ENCODE peak calls at places on chromosomes 16 and 17, in seven cellular contexts. L, Y, B, I, S, G and U are unnamed samples.

GRCh38 chr17:49216953-49217650 is 6.6 kb downstream of the ABI3 start:
- DNase-seq in L (no peak), Y (peak; percentile 73), B (peak; percentile 73), I (no peak), S (no peak), G (no peak), U (no peak)

GRCh38 chr17:66716236-66717026 is 118.5 kb upstream of the CACNG5 start:
- DNase-seq in L (peak; percentile 22), Y (no peak), B (no peak), I (no peak), S (no peak), G (no peak), U (peak; percentile 29)

GRCh38 chr16:15457390-15457789 is 23.0 kb downstream of the BMERB1 start:
- DNase-seq in L (no peak), Y (no peak), B (no peak), I (no peak), S (no peak), G (no peak), U (no peak)

GRCh38 chr16:68375801-68376536 is 65.2 kb downstream of the PRMT7 start:
- DNase-seq in L (no peak), Y (no peak), B (no peak), I (no peak), S (no peak), G (no peak), U (no peak)

GRCh38 chr17:83189673-83190385 is 110.4 kb downstream of the METRNL start:
- DNase-seq in L (no peak), Y (peak; percentile 13), B (peak; percentile 18), I (peak; percentile 63), S (no peak), G (no peak), U (peak; percentile 29)

GRCh38 chr16:25092489-25092888 is 19.1 kb upstream of the LCMT1 start:
- DNase-seq in L (no peak), Y (no peak), B (no peak), I (no peak), S (no peak), G (no peak), U (no peak)

GRCh38 chr17:42827472-42827871 is 3.4 kb upstream of the BECN1 start:
- DNase-seq in L (no peak), Y (no peak), B (no peak), I (no peak), S (no peak), G (no peak), U (no peak)

GRCh38 chr17:69704935-69705334 is 290.4 kb downstream of the MAP2K6 start:
- DNase-seq in L (no peak), Y (no peak), B (no peak), I (no peak), S (no peak), G (no peak), U (no peak)

GRCh38 chr17:50346313-50347086 is 574 bp downstream of the XYLT2 start:
- DNase-seq in L (no peak), Y (peak; percentile 48), B (no peak), I (no peak), S (no peak), G (peak; percentile 57), U (no peak)

GRCh38 chr16:58022601-58023371 is 2.8 kb upstream of the MMP15 start:
- DNase-seq in L (no peak), Y (peak; percentile 80), B (peak; percentile 45), I (no peak), S (no peak), G (no peak), U (peak; percentile 68)

GRCh38 chr16:54204756-54205155 is 81.8 kb downstream of the IRX3 start:
- DNase-seq in L (no peak), Y (no peak), B (no peak), I (no peak), S (no peak), G (no peak), U (no peak)

GRCh38 chr16:50598256-50598894 is 50.2 kb downstream of the NKD1 start:
- DNase-seq in L (no peak), Y (peak; percentile 78), B (peak; percentile 55), I (no peak), S (no peak), G (no peak), U (no peak)

GRCh38 chr16:66895999-66896398 is 15.7 kb downstream of the PDP2 start:
- DNase-seq in L (no peak), Y (no peak), B (no peak), I (no peak), S (no peak), G (no peak), U (no peak)

GRCh38 chr16:53094013-53094630 is 39.3 kb downstream of the CHD9 start:
- DNase-seq in L (peak; percentile 74), Y (peak; percentile 55), B (peak; percentile 57), I (no peak), S (no peak), G (peak; percentile 85), U (no peak)

GRCh38 chr17:64992325-64992802 is 64.2 kb downstream of the GNA13 start:
- DNase-seq in L (peak; percentile 74), Y (no peak), B (no peak), I (no peak), S (no peak), G (no peak), U (no peak)

GRCh38 chr17:68595986-68596385 is 5.2 kb downstream of the FAM20A start:
- DNase-seq in L (no peak), Y (no peak), B (no peak), I (no peak), S (no peak), G (no peak), U (no peak)

GRCh38 chr17:14886200-14886739 is 378.9 kb downstream of the PMP22 start:
- DNase-seq in L (peak; percentile 31), Y (no peak), B (no peak), I (no peak), S (no peak), G (no peak), U (peak; percentile 7)

DNA sequence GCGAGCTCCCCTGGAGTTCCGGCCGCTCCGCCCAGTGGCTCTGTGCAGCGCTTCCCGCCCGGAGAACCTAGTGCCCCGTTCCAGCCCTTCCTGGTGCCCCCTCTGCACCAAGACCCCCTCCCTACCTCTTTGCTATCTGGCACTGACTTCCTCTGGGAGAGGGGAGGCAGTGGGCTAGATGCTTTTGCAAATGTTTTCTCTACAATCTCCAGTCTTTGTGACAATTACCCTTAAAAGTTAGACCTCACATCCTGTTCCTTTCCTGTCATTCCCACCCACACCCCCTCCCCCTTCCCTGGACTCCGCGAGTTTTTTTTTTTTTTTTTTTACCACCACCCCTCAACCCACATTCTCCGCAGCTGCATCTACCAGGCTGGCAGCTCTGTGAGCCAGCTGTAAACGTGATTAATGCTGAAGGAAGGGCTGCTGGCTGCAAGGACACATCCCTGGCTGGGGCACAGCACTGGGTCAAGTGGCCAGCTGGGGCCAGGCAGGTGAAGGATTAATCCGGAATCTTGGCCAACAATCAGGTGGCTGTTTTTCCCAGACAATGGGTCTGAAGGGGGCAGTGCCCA is 101.5 kb downstream of the MGAT5B start:
- DNase-seq in L (no peak), Y (no peak), B (no peak), I (no peak), S (no peak), G (no peak), U (no peak)
- H3K4me3 ChIP-seq in L (no peak overlapping the region), Y (peak overlapping the region; percentile 20), B (no peak overlapping the region), I (no peak overlapping the region), S (peak overlapping the region; percentile 48), G (no peak overlapping the region), U (no peak overlapping the region)

GRCh38 chr16:11915644-11916523 is at the start of gene GSPT1:
- DNase-seq in L (peak; percentile 99), Y (peak; percentile 100), B (peak; percentile 98), I (peak; percentile 88), S (peak; percentile 99), G (peak; percentile 100), U (peak; percentile 98)

GRCh38 chr16:11914210-11914758 is 1.5 kb downstream of the GSPT1 start:
- DNase-seq in L (no peak), Y (no peak), B (no peak), I (no peak), S (no peak), G (peak; percentile 48), U (no peak)

GRCh38 chr16:11914759-11915643 is 755 bp downstream of the GSPT1 start:
- DNase-seq in L (peak; percentile 34), Y (peak; percentile 44), B (peak; percentile 28), I (no peak), S (no peak), G (peak; percentile 65), U (peak; percentile 34)

GRCh38 chr16:11913425-11914079 is 2.2 kb downstream of the GSPT1 start:
- DNase-seq in L (peak; percentile 19), Y (no peak), B (no peak), I (no peak), S (no peak), G (peak; percentile 25), U (no peak)

DNA sequence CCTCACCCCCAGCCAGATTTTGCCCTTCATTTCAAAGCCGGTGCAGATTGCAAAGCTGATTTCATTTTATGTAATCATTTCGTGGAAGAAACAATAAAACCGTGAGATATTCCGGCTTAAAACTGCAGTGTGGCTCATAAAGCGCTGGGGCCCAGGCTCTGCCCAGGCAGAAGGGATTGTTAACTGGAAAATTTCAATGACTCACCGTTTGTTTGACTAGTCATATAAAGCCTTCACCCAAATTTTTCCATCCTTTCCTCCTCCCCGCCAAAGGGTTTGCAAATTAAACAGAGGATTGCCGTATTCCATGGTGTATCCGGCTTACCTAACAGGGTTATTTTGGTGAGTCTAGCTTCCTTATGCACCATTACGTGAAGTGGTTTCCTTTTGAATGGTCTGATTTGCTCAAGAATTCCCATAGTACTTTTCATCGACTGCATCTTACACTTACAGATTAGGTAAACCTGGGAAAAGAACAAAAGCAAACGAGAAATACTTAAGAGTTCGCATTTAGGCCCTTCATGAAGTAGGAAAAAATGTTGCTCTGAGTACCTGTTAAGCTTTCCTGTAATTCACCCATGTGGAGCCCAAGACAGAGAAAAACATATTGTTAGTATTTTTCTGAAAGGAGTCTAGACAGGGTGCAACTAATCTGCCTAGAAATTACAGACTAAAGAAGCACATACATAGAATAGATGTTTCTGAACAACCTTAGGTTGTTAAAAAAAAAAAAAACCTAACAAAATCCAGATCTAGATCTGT is 949 bp upstream of the GSPT1 start:
- DNase-seq in L (peak; percentile 87), Y (no peak), B (no peak), I (no peak), S (no peak), G (no peak), U (no peak)
- H3K4me3 ChIP-seq in L (peak overlapping the region; percentile 59), Y (peak overlapping the region; percentile 72), B (peak overlapping the region; percentile 80), I (peak overlapping the region; percentile 57), S (peak overlapping the region; percentile 91), G (peak overlapping the region; percentile 64), U (peak overlapping the region; percentile 85)

GRCh38 chr17:72110231-72110952 is 10.4 kb upstream of the SOX9 start:
- DNase-seq in L (no peak), Y (no peak), B (no peak), I (no peak), S (no peak), G (no peak), U (no peak)
- H3K4me3 ChIP-seq in L (no peak overlapping the region), Y (peak overlapping the region; percentile 22), B (no peak overlapping the region), I (no peak overlapping the region), S (peak overlapping the region; percentile 33), G (no peak overlapping the region), U (peak overlapping the region; percentile 36)

DNA sequence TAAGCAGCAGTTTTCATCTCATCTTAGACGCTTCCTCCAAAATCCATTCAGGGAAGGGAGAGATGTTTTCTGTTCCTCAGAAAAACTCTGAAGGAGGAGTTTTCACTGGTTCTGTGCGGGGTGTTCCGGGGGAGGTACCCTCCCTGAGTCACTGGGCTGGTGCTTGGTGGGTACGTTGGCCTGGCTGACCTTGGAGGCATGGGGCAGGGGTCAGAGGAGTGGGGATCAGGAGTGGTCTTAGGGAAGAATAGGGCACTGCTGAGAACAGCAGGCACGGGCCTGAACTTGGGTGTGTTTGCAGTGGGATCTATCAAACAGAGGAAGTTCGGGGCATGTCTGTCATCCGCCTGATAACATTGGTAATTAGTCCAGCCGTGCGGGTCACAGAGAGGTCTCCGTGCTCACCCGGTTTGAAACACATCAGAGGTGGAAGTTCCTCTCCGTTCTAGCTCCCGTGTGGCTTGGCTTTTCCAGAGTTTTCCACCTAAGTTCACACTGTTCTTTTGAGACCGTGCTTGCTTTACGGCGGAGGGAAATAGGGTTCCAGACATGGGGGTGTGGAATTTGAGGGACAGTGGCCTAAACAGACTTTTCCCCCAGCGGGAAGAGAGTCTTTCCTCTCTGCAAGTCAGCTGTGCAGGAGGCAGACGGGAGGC is 59.7 kb upstream of the CIBAR2 start:
- DNase-seq in L (no peak), Y (no peak), B (no peak), I (no peak), S (no peak), G (no peak), U (peak; percentile 25)
- H3K4me3 ChIP-seq in L (no peak overlapping the region), Y (peak overlapping the region; percentile 33), B (peak overlapping the region; percentile 9), I (peak overlapping the region; percentile 70), S (peak overlapping the region; percentile 14), G (no peak overlapping the region), U (peak overlapping the region; percentile 57)